ENCODE peak calls at places on chromosomes 12 and 14, in eight cellular contexts. T, I, J, H, C, A, E and G are unnamed samples.

GRCh38 chr12:54300732-54301427 is at the start of gene NFE2:
- DNase-seq in I (no peak), J (peak), T (peak), E (no peak), A (peak), H (peak), C (peak), G (no peak)

GRCh38 chr14:44979273-44979672 is 17.3 kb downstream of the TOGARAM1 start:
- DNase-seq in A (no peak), I (no peak), J (no peak), C (no peak), H (no peak), T (no peak), E (no peak), G (no peak)

GRCh38 chr12:38113991-38114390 is 202.6 kb upstream of the ALG10B start:
- DNase-seq in J (no peak), E (no peak), H (no peak), I (no peak), A (no peak), C (no peak), T (no peak), G (no peak)

GRCh38 chr14:51554953-51555352 is 96.8 kb upstream of the FRMD6 start:
- DNase-seq in T (no peak), I (no peak), C (no peak), J (peak), E (peak), A (no peak), H (peak), G (peak)

GRCh38 chr12:53958128-53958527 is 3.4 kb downstream of the HOXC12 start:
- DNase-seq in T (no peak), C (no peak), A (no peak), I (no peak), H (no peak), E (no peak), J (no peak), G (no peak)

GRCh38 chr14:54893151-54893760 is 9.4 kb downstream of the GCH1 start:
- DNase-seq in T (no peak), C (peak), E (peak), A (no peak), H (peak), J (peak), I (no peak), G (peak)

GRCh38 chr12:93918262-93918661 is 230.1 kb upstream of the PLXNC1 start:
- DNase-seq in J (peak), A (no peak), E (no peak), C (no peak), I (peak), T (no peak), H (peak), G (no peak)

GRCh38 chr14:26839481-26839880 is 241.6 kb upstream of the NOVA1 start:
- DNase-seq in J (peak), C (no peak), A (no peak), E (no peak), T (no peak), H (peak), I (no peak), G (no peak)

GRCh38 chr14:28701733-28702132 is 64.9 kb upstream of the FOXG1 start:
- DNase-seq in A (no peak), E (no peak), H (no peak), T (no peak), J (no peak), I (no peak), C (no peak), G (no peak)

GRCh38 chr12:122836027-122836921 is 1.0 kb downstream of the HIP1R start:
- DNase-seq in J (no peak), H (peak), A (no peak), T (no peak), I (no peak), C (peak), E (peak), G (peak)

GRCh38 chr12:32501835-32502333 is 102.5 kb downstream of the FGD4 start:
- DNase-seq in H (peak), A (no peak), E (no peak), C (no peak), T (no peak), I (no peak), J (peak), G (no peak)

GRCh38 chr12:83143937-83144336 is 457.2 kb downstream of the TMTC2 start:
- DNase-seq in H (no peak), I (no peak), T (no peak), C (no peak), J (no peak), E (no peak), A (no peak), G (no peak)

GRCh38 chr12:65282840-65283239 is 4.4 kb downstream of the MSRB3 start:
- DNase-seq in H (no peak), J (peak), I (no peak), T (no peak), E (no peak), C (no peak), A (no peak), G (no peak)

GRCh38 chr14:21069388-21070082 is 569 bp upstream of the ARHGEF40 start:
- DNase-seq in A (no peak), T (no peak), I (no peak), C (peak), E (no peak), J (peak), H (peak), G (peak)

GRCh38 chr12:119693006-119693405 is 25.1 kb downstream of the PRKAB1 start:
- DNase-seq in J (no peak), I (peak), H (peak), A (no peak), T (peak), C (no peak), E (no peak), G (no peak)

GRCh38 chr12:124913474-124914391 is 717 bp downstream of the UBC start:
- DNase-seq in T (peak), H (peak), I (no peak), C (no peak), A (peak), J (peak), E (peak), G (peak)

GRCh38 chr12:95509300-95509699 is 35.3 kb downstream of the METAP2 start:
- DNase-seq in T (no peak), C (no peak), A (no peak), H (no peak), J (no peak), I (no peak), E (no peak), G (no peak)

GRCh38 chr14:51211149-51211548 is 28.9 kb upstream of the TMX1 start:
- DNase-seq in A (no peak), E (no peak), J (peak), I (no peak), T (no peak), C (no peak), H (peak), G (no peak)

GRCh38 chr12:100110276-100110675 is 32.4 kb downstream of the BLTP3B start:
- DNase-seq in T (no peak), C (no peak), J (no peak), I (no peak), H (no peak), A (no peak), E (no peak), G (no peak)

GRCh38 chr14:100052819-100053218 is 12.4 kb upstream of the EVL start:
- DNase-seq in C (no peak), J (no peak), A (no peak), T (no peak), E (no peak), H (no peak), I (no peak), G (no peak)

GRCh38 chr12:116406529-116406928 is 129.0 kb upstream of the MED13L start:
- DNase-seq in J (peak), A (peak), C (peak), H (peak), T (peak), E (peak), I (peak), G (no peak)

GRCh38 chr14:99259327-99259726 is 12.7 kb downstream of the BCL11B start:
- DNase-seq in A (no peak), C (no peak), H (no peak), E (no peak), J (no peak), I (no peak), T (no peak), G (no peak)

GRCh38 chr12:13962699-13963098 is 18.7 kb downstream of the GRIN2B start:
- DNase-seq in E (peak), H (no peak), J (no peak), C (peak), A (no peak), I (no peak), T (no peak), G (no peak)

GRCh38 chr12:81668475-81668874 is 90.7 kb downstream of the PPFIA2 start:
- DNase-seq in H (peak), T (no peak), J (peak), I (peak), C (no peak), E (no peak), A (no peak), G (peak)

GRCh38 chr14:39267592-39268112 is 33.9 kb downstream of the MIA2 start:
- DNase-seq in E (peak), C (no peak), J (peak), A (no peak), T (no peak), H (no peak), I (no peak), G (no peak)

GRCh38 chr12:41795910-41796309 is 348.8 kb downstream of the GXYLT1 start:
- DNase-seq in I (no peak), C (no peak), J (no peak), T (no peak), E (no peak), A (no peak), H (no peak), G (no peak)

GRCh38 chr12:69405466-69405865 is 45.9 kb downstream of the YEATS4 start:
- DNase-seq in A (no peak), C (peak), H (peak), E (no peak), J (peak), I (peak), T (no peak), G (no peak)

GRCh38 chr12:47935196-47935595 is 28.2 kb upstream of the TMEM106C start:
- DNase-seq in J (peak), I (peak), T (no peak), C (no peak), A (no peak), H (peak), E (no peak), G (no peak)

GRCh38 chr12:27285395-27285794 is 41.3 kb downstream of the STK38L start:
- DNase-seq in E (no peak), J (peak), T (no peak), C (no peak), A (no peak), I (no peak), H (peak), G (no peak)

GRCh38 chr14:72423957-72424356 is 469.9 kb downstream of the DPF3 start:
- DNase-seq in H (no peak), C (no peak), I (no peak), A (no peak), J (no peak), E (no peak), T (no peak), G (no peak)

GRCh38 chr12:15540469-15540872 is 218.2 kb downstream of the PTPRO start:
- DNase-seq in H (peak), C (no peak), J (no peak), I (peak), E (no peak), T (no peak), A (no peak), G (no peak)

GRCh38 chr12:41304526-41304925 is 116.4 kb downstream of the PDZRN4 start:
- DNase-seq in T (no peak), C (no peak), I (no peak), A (no peak), H (peak), E (no peak), J (no peak), G (no peak)

GRCh38 chr14:103702095-103702494 is 13.2 kb downstream of the XRCC3 start:
- DNase-seq in I (no peak), J (no peak), C (no peak), H (no peak), A (no peak), E (no peak), T (no peak), G (no peak)

GRCh38 chr12:114671321-114671663 is 12.7 kb downstream of the TBX3 start:
- DNase-seq in H (no peak), C (no peak), T (no peak), A (no peak), I (no peak), J (no peak), E (no peak), G (no peak)

GRCh38 chr14:75234173-75234855 is 44.3 kb upstream of the FOS start:
- DNase-seq in T (no peak), J (peak), E (no peak), A (no peak), H (peak), I (no peak), C (no peak), G (no peak)

GRCh38 chr12:60501124-60501729 is 905.4 kb downstream of the SLC16A7 start:
- DNase-seq in H (peak), T (no peak), C (no peak), E (no peak), A (no peak), I (no peak), J (peak), G (no peak)

GRCh38 chr12:124443929-124444712 is 123.3 kb downstream of the NCOR2 start:
- DNase-seq in H (no peak), C (no peak), T (no peak), J (peak), I (no peak), A (no peak), E (no peak), G (no peak)

GRCh38 chr12:20588057-20588456 is 107.1 kb upstream of the SLCO1C1 start:
- DNase-seq in I (no peak), C (no peak), J (no peak), A (no peak), E (no peak), T (no peak), H (no peak), G (no peak)

DNA sequence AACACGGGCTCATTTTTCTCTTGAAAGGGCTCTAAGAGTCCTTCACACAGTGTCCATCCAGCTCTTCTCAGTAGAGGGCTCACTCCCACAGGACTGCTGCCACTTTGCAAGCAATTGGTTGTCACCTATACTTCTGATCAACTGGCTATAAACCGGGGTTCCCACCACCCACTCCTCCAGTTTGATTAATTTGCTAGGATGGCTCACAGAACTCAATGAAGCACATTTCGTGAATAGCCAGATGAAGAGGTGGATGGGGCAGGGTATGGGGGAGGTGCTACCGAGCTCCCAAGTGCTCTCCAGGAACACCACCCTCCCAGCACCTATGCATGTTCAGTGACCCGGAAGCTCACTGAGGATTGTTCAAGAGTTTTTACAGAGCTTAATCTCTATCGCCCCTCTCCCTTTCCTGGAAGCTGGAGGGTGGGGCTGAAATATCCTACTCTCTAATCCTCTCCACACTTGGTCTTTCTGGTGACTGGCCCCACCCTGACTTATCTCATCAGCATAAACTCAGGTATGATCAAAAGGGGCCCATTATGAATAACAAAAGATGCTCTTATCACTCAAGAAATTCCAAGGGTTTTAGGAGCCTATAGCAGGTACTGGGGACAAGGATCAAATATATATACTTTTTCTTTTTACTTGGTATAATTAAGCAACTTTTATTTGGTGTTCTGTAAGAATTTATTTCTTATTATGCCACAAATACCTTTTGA is 13.9 kb upstream of the EGLN3 start:
- DNase-seq in I (no peak), C (no peak), T (no peak), A (no peak), H (no peak), E (no peak), J (no peak), G (no peak)
- TF ChIP-seq CTCF in I (no peak), C (no peak), T (no peak), A (no peak), H (no peak), E (no peak), J (no peak), G (no peak)

GRCh38 chr14:93619176-93619793 is 169.0 kb downstream of the PRIMA1 start:
- DNase-seq in T (no peak), E (peak), H (peak), I (peak), J (peak), A (no peak), C (peak), G (peak)
- TF ChIP-seq CTCF in T (peak), E (peak), H (peak), I (peak), J (peak), A (no peak), C (peak), G (peak)

GRCh38 chr12:96892104-96892503 is 15.0 kb upstream of the NEDD1 start:
- DNase-seq in E (no peak), J (no peak), I (no peak), H (no peak), T (no peak), C (no peak), A (no peak), G (no peak)
- TF ChIP-seq CTCF in E (no peak), J (no peak), I (no peak), H (no peak), T (no peak), C (no peak), A (no peak), G (no peak)

GRCh38 chr14:102233081-102233480 is 71.9 kb downstream of the MOK start:
- DNase-seq in T (no peak), C (no peak), J (no peak), E (no peak), A (no peak), I (no peak), H (no peak), G (no peak)

GRCh38 chr14:102234331-102235264 is 70.4 kb downstream of the MOK start:
- DNase-seq in I (no peak), H (peak), J (no peak), T (no peak), A (no peak), E (no peak), C (no peak), G (no peak)

GRCh38 chr14:102236026-102236425 is 68.9 kb downstream of the MOK start:
- DNase-seq in I (no peak), A (no peak), C (no peak), H (no peak), E (no peak), J (no peak), T (no peak), G (no peak)

GRCh38 chr14:102238131-102238530 is 66.8 kb downstream of the MOK start:
- DNase-seq in E (no peak), C (no peak), I (no peak), A (no peak), J (no peak), T (no peak), H (no peak), G (no peak)

DNA sequence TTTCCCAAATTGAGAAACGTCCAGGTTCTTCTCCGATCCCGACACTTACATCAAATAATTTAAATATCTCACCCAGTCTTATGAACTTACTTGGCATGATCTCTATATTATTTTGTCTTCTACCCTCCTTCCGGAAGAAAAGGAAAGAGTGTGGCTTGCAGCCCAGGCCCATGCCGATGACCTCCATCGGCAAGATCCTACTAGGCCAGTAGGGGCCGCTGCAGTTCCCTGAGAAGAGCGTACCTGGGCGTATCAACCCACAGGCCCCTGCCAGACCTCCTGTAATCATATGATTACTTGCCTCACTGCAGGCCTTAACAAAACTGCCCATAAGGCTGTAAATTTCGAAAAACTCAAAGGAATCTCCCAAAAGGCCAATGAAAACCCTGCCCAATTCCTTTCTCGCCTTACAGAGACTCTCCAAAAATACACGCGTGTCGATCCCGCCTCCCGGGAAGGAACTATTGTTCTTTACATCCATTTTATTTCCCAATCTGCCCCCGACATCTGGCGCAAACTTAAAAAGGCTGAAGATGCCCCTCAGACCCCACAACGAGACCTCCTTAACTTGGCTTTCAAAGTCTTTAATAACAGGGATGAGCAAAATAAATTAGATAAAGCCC is 69.6 kb downstream of the MOK start:
- DNase-seq in C (peak), I (peak), J (peak), E (peak), T (peak), A (no peak), H (peak), G (peak)
- TF ChIP-seq CTCF in C (peak), I (peak), J (peak), E (peak), T (peak), A (peak), H (peak), G (peak)

GRCh38 chr14:90461425-90461824 is 64.6 kb downstream of the CALM1 start:
- DNase-seq in A (no peak), C (no peak), H (no peak), T (no peak), J (no peak), I (no peak), E (no peak), G (no peak)
- TF ChIP-seq CTCF in A (no peak), C (no peak), H (no peak), T (no peak), J (peak), I (no peak), E (no peak), G (no peak)